ENCODE peak calls at places on chromosomes 3 and 15, in five cellular contexts. B is K562, O is HepG2, Y is H1, Z is GM12878. Q is an unnamed sample. For H3K36me3, the result is how much of the 10 kb centered on the place peaks cover.

GRCh38 chr3:175410251-175410650 is 551.1 kb downstream of the NAALADL2 start:
- DNase-seq in Y (no peak), Z (no peak), O (no peak), B (no peak), Q (no peak)

GRCh38 chr15:100330629-100331215 is 11.1 kb downstream of the ADAMTS17 start:
- DNase-seq in O (no peak), Z (no peak), B (no peak), Y (no peak), Q (no peak)

GRCh38 chr3:123409443-123410148 is 39.3 kb downstream of the ADCY5 start:
- DNase-seq in O (no peak), Z (no peak), Y (no peak), B (no peak), Q (no peak)

GRCh38 chr3:25820372-25820771 is 30.5 kb downstream of the OXSM start:
- DNase-seq in B (peak), O (no peak), Z (no peak), Y (peak), Q (no peak)

GRCh38 chr3:143171656-143172055 is 52.1 kb downstream of the CHST2 start:
- DNase-seq in O (no peak), B (no peak), Y (no peak), Z (no peak), Q (no peak)

GRCh38 chr15:96322401-96323249 is 7.9 kb upstream of the NR2F2 start:
- DNase-seq in O (no peak), Z (no peak), Y (no peak), B (no peak), Q (no peak)

GRCh38 chr3:122988507-122988906 is 39.1 kb downstream of the SEMA5B start:
- DNase-seq in O (no peak), Z (no peak), Y (no peak), B (peak), Q (no peak)

GRCh38 chr15:86489992-86490391 is 410.3 kb downstream of the AGBL1 start:
- DNase-seq in Z (no peak), Y (no peak), B (no peak), O (no peak), Q (no peak)

GRCh38 chr3:31010491-31010890 is 116.0 kb upstream of the GADL1 start:
- DNase-seq in O (no peak), B (no peak), Z (no peak), Y (no peak), Q (no peak)

GRCh38 chr15:92118162-92118935 is 264.8 kb downstream of the SLCO3A1 start:
- DNase-seq in Y (no peak), Z (no peak), B (no peak), O (no peak), Q (no peak)

GRCh38 chr15:81098349-81098748 is 35.7 kb upstream of the CFAP161 start:
- DNase-seq in Z (no peak), Y (no peak), O (no peak), B (no peak), Q (no peak)

GRCh38 chr3:72255736-72256559 is 471.0 kb upstream of the PROK2 start:
- DNase-seq in Z (no peak), Y (no peak), O (no peak), B (no peak), Q (no peak)

GRCh38 chr3:4641863-4642262 is 148.7 kb downstream of the ITPR1 start:
- DNase-seq in Y (no peak), Z (no peak), O (no peak), B (no peak), Q (no peak)

GRCh38 chr3:66378256-66378655 is 122.6 kb downstream of the LRIG1 start:
- DNase-seq in Y (peak), Z (no peak), B (peak), O (no peak), Q (peak)

GRCh38 chr15:70419046-70419445 is 321.3 kb upstream of the TLE3 start:
- DNase-seq in B (no peak), Z (no peak), O (no peak), Y (no peak), Q (no peak)

GRCh38 chr3:58824285-58824684 is 157.7 kb upstream of the FAM3D start:
- DNase-seq in Y (peak), B (peak), Z (no peak), O (peak), Q (peak)

GRCh38 chr3:194137314-194138097 is 1.6 kb downstream of the HES1 start:
- DNase-seq in Y (no peak), O (peak), Z (no peak), B (peak), Q (no peak)

GRCh38 chr15:70376929-70377691 is 279.4 kb upstream of the TLE3 start:
- DNase-seq in Y (no peak), O (no peak), Z (no peak), B (peak), Q (no peak)

GRCh38 chr3:123448503-123449091 is at the start of gene ADCY5:
- DNase-seq in B (no peak), Z (no peak), Y (no peak), O (no peak), Q (no peak)

GRCh38 chr3:118932822-118933558 is 101.7 kb downstream of the IGSF11 start:
- DNase-seq in Z (no peak), B (no peak), Y (no peak), O (no peak), Q (no peak)

GRCh38 chr15:34821907-34822306 is 26.6 kb upstream of the ACTC1 start:
- DNase-seq in Y (no peak), O (no peak), B (no peak), Z (no peak), Q (no peak)

GRCh38 chr3:197227780-197228574 is 70.4 kb downstream of the DLG1 start:
- DNase-seq in B (no peak), Y (no peak), O (no peak), Z (no peak), Q (no peak)

GRCh38 chr3:15809313-15809712 is 11.5 kb upstream of the ANKRD28 start:
- DNase-seq in O (no peak), Y (no peak), Z (no peak), B (no peak), Q (no peak)

GRCh38 chr3:48661501-48662139 is 1.1 kb downstream of the CELSR3 start:
- DNase-seq in O (peak), Y (no peak), B (peak), Z (no peak), Q (no peak)

GRCh38 chr3:142211034-142211433 is 14.4 kb downstream of the GK5 start:
- DNase-seq in B (no peak), O (no peak), Y (no peak), Z (no peak), Q (no peak)

GRCh38 chr3:30770387-30770786 is 124.1 kb downstream of the GADL1 start:
- DNase-seq in O (peak), Z (no peak), Y (no peak), B (no peak), Q (peak)

GRCh38 chr15:23472678-23473077 is 25.6 kb upstream of the GOLGA6L2 start:
- DNase-seq in Z (no peak), Y (no peak), O (no peak), B (no peak), Q (no peak)

GRCh38 chr3:153848701-153849100 is 272.5 kb upstream of the ARHGEF26 start:
- DNase-seq in B (no peak), O (peak), Y (no peak), Z (no peak), Q (no peak)

GRCh38 chr3:38643090-38643489 is 6.4 kb downstream of the SCN5A start:
- DNase-seq in O (no peak), Z (no peak), B (no peak), Y (no peak), Q (no peak)

GRCh38 chr3:11509175-11510000 is 134.3 kb downstream of the VGLL4 start:
- DNase-seq in Z (no peak), O (peak), B (peak), Y (no peak), Q (no peak)

GRCh38 chr3:130811552-130811951 is 64.9 kb upstream of the PIK3R4 start:
- DNase-seq in B (no peak), Y (no peak), O (no peak), Z (no peak), Q (no peak)

GRCh38 chr3:49132437-49133225 is at the start of gene LAMB2:
- DNase-seq in Z (no peak), O (peak), Y (peak), B (peak), Q (peak)

GRCh38 chr3:69511361-69511760 is 125.5 kb upstream of the FRMD4B start:
- DNase-seq in Y (no peak), B (no peak), O (no peak), Z (no peak), Q (no peak)

GRCh38 chr3:21330293-21330692 is 420.7 kb downstream of the ZNF385D start:
- DNase-seq in B (no peak), Z (peak), O (no peak), Y (no peak), Q (no peak)

GRCh38 chr15:39344662-39345141 is 236.2 kb upstream of the THBS1 start:
- DNase-seq in B (no peak), Y (no peak), O (peak), Z (no peak), Q (no peak)
- TF ChIP-seq ATF3 in B (no peak), Y (no peak), O (no peak), Z (no peak), Q (no peak)

GRCh38 chr15:84606653-84607120 is 5.9 kb downstream of the ZSCAN2 start:
- DNase-seq in B (no peak), O (peak), Z (no peak), Y (no peak), Q (no peak)
- H3K36me3 ChIP-seq in B (under half), O (under half), Z (under half), Y (under half), Q (under half)

GRCh38 chr15:66766282-66767228 is 64.5 kb downstream of the SMAD6 start:
- DNase-seq in O (no peak), Z (no peak), B (no peak), Y (no peak), Q (no peak)
- TF ChIP-seq YY1 in O (no peak), Z (no peak), B (no peak), Y (no peak), Q (no peak)

DNA sequence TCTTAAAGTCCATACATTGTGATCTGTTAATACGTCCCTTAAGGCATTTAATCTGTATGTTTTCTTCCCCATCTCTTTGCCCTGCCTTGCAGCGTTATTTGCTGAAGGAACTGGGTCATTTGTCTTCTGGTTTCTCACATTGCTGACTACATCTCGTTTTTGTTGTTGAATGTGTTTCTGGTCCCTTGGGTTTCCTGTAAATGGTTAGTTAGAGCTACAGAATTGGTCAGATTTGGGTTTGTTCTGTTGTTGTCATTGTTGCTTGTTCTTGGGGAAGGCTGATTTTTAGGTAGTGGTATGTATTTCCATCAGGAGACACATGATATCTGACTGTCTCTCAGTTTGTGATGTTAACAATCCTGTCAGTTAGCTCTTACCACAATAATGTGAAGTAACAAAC is 27.0 kb upstream of the ITPKA start:
- DNase-seq in Y (no peak), B (no peak), O (no peak), Z (no peak), Q (no peak)
- TF ChIP-seq ATF3 in Y (no peak), B (no peak), O (no peak), Z (no peak), Q (no peak)

GRCh38 chr3:117128133-117128532 is 418.6 kb downstream of the TUSC7 start:
- DNase-seq in Y (no peak), O (no peak), B (no peak), Z (no peak), Q (no peak)

GRCh38 chr3:117128876-117129275 is 419.3 kb downstream of the TUSC7 start:
- DNase-seq in B (no peak), Z (no peak), Y (no peak), O (no peak), Q (no peak)

GRCh38 chr3:117133066-117133465 is 423.5 kb downstream of the TUSC7 start:
- DNase-seq in Z (no peak), B (no peak), O (no peak), Y (no peak), Q (no peak)

GRCh38 chr3:117130222-117130621 is 420.6 kb downstream of the TUSC7 start:
- DNase-seq in Y (no peak), B (no peak), Z (no peak), O (no peak), Q (no peak)

GRCh38 chr3:117131259-117131658 is 421.7 kb downstream of the TUSC7 start:
- DNase-seq in Z (no peak), Y (no peak), O (no peak), B (no peak), Q (no peak)
- H3K36me3 ChIP-seq in Z (under half), Y (under half), O (under half), B (under half), Q (under half)

GRCh38 chr3:32336123-32336518 is 55.5 kb upstream of the CMTM7 start:
- DNase-seq in Z (no peak), O (no peak), B (no peak), Y (no peak), Q (no peak)
- TF ChIP-seq YY1 in Z (no peak), O (no peak), B (no peak), Y (no peak), Q (no peak)

GRCh38 chr3:128340198-128340903 is 126.3 kb downstream of the DNAJB8 start:
- DNase-seq in B (no peak), Z (no peak), Y (no peak), O (no peak), Q (no peak)

GRCh38 chr3:128338536-128339400 is 127.9 kb downstream of the DNAJB8 start:
- DNase-seq in O (no peak), Y (no peak), B (peak), Z (no peak), Q (no peak)

GRCh38 chr3:128340904-128341555 is 125.7 kb downstream of the DNAJB8 start:
- DNase-seq in Z (no peak), Y (no peak), B (no peak), O (no peak), Q (no peak)

GRCh38 chr3:128337305-128337704 is 129.4 kb downstream of the DNAJB8 start:
- DNase-seq in Z (no peak), B (no peak), O (no peak), Y (no peak), Q (no peak)

GRCh38 chr3:128339491-128340012 is 127.1 kb downstream of the DNAJB8 start:
- DNase-seq in O (no peak), Y (no peak), B (peak), Z (no peak), Q (no peak)
- TF ChIP-seq ATF3 in O (no peak), Y (no peak), B (no peak), Z (no peak), Q (no peak)

DNA sequence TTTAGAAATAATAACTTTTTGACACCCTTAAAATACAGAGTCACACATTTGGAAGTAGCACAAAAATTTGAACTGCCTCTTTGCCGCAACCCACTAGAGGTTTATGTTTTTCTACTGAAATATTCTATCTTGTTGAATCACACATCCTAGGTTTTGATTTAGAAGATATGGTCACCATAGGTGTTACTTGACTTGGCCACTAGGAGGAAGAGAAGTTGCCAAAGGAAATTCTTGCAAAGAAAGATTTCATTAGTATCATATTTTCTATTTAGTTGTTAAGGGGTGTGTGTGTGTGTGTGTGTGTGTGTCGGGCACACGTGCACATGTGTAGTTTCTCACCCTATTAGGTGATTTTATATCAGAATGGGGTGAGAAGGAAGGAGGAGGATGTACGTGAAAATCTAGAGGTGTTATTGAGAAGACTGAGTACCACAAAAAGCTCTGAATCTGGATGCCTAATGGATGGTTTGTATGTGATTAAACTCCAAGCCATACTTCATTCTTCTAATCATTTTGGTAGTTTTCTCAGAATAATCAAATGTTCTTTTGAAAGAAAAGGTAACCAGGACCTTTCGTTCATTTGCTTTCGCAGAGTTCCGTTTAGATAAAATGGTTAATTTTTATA is 31.5 kb downstream of the ZFAND6 start:
- DNase-seq in B (no peak), O (no peak), Z (no peak), Y (no peak), Q (no peak)
- H3K36me3 ChIP-seq in B (under half), O (under half), Z (under half), Y (under half), Q (under half)

GRCh38 chr3:157494581-157495281 is 8.5 kb downstream of the VEPH1 start:
- DNase-seq in Z (no peak), O (no peak), B (no peak), Y (no peak), Q (no peak)
- TF ChIP-seq YY1 in Z (no peak), O (no peak), B (no peak), Y (no peak), Q (no peak)

Q was measured in HCT116.